ENCODE peak calls at places on chromosome 18, in five cellular contexts. One of them, this sample, is unnamed. For H3K4me1, the result is how much of the 10 kb centered on the place peaks cover.

GRCh38 chr18:12287684-12288405 is 20.2 kb upstream of the TUBB6 start:
- DNase-seq in HCT116: peak
- DNase-seq in upper lobe of left lung: peak
- DNase-seq in suprapubic skin: peak
- DNase-seq in endodermal cell: peak
- DNase-seq in this sample: peak

GRCh38 chr18:47881752-47882455 is 48.6 kb downstream of the SMAD2 start:
- DNase-seq in upper lobe of left lung: no peak
- DNase-seq in HCT116: peak
- DNase-seq in endodermal cell: no peak
- DNase-seq in suprapubic skin: no peak
- DNase-seq in this sample: no peak

GRCh38 chr18:8834837-8835236 is 129.5 kb downstream of the MTCL1 start:
- DNase-seq in upper lobe of left lung: no peak
- DNase-seq in HCT116: no peak
- DNase-seq in endodermal cell: no peak
- DNase-seq in suprapubic skin: no peak
- DNase-seq in this sample: no peak

GRCh38 chr18:39561136-39561535 is 1995.5 kb upstream of the CELF4 start:
- DNase-seq in suprapubic skin: no peak
- DNase-seq in HCT116: no peak
- DNase-seq in upper lobe of left lung: no peak
- DNase-seq in endodermal cell: no peak
- DNase-seq in this sample: no peak

GRCh38 chr18:21105936-21106335 is 5.7 kb downstream of the ROCK1 start:
- DNase-seq in HCT116: no peak
- DNase-seq in endodermal cell: no peak
- DNase-seq in upper lobe of left lung: no peak
- DNase-seq in suprapubic skin: no peak
- DNase-seq in this sample: no peak

GRCh38 chr18:27887287-27887686 is 289.6 kb downstream of the CDH2 start:
- DNase-seq in HCT116: no peak
- DNase-seq in endodermal cell: no peak
- DNase-seq in suprapubic skin: no peak
- DNase-seq in upper lobe of left lung: no peak
- DNase-seq in this sample: no peak

GRCh38 chr18:64037812-64038414 is 68.0 kb downstream of the SERPINB8 start:
- DNase-seq in endodermal cell: no peak
- DNase-seq in suprapubic skin: no peak
- DNase-seq in HCT116: peak
- DNase-seq in upper lobe of left lung: no peak
- DNase-seq in this sample: no peak

GRCh38 chr18:55138401-55138800 is 179.1 kb upstream of the CCDC68 start:
- DNase-seq in endodermal cell: no peak
- DNase-seq in upper lobe of left lung: no peak
- DNase-seq in HCT116: no peak
- DNase-seq in suprapubic skin: no peak
- DNase-seq in this sample: no peak

GRCh38 chr18:46702399-46702798 is 45.4 kb upstream of the LOXHD1 start:
- DNase-seq in suprapubic skin: no peak
- DNase-seq in HCT116: no peak
- DNase-seq in upper lobe of left lung: no peak
- DNase-seq in endodermal cell: no peak
- DNase-seq in this sample: no peak

GRCh38 chr18:10072659-10073309 is 159.0 kb downstream of the VAPA start:
- DNase-seq in HCT116: no peak
- DNase-seq in upper lobe of left lung: no peak
- DNase-seq in suprapubic skin: no peak
- DNase-seq in endodermal cell: no peak
- DNase-seq in this sample: no peak

GRCh38 chr18:11008544-11008943 is 140.8 kb downstream of the PIEZO2 start:
- DNase-seq in upper lobe of left lung: no peak
- DNase-seq in HCT116: no peak
- DNase-seq in suprapubic skin: no peak
- DNase-seq in endodermal cell: no peak
- DNase-seq in this sample: no peak

GRCh38 chr18:7117390-7118355 is at the start of gene LAMA1:
- DNase-seq in suprapubic skin: no peak
- DNase-seq in endodermal cell: peak
- DNase-seq in HCT116: no peak
- DNase-seq in upper lobe of left lung: peak
- DNase-seq in this sample: no peak

GRCh38 chr18:11925800-11926481 is 17.8 kb upstream of the MPPE1 start:
- DNase-seq in HCT116: no peak
- DNase-seq in upper lobe of left lung: no peak
- DNase-seq in suprapubic skin: no peak
- DNase-seq in endodermal cell: no peak
- DNase-seq in this sample: no peak

DNA sequence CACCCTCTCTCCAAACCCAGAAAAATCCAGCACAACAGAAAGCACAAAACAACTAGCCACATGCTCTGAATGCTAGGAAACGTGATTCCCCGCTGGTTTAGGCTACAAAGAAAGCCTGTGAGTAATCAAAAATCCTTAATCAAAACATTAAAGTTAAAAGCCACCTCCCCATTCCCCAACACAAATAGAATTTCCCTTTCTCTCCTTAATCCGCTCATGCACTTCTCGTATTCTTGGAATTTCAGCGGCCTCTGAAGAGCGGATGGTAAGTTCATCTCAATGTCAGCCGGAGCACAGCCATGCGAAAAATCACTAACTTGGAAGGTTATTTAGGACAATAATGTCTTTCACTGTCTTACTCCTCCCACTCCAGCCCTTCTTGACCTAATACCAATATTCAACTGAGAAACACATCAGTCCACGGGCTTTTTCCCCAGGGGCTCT is 126.7 kb downstream of the OSBPL1A start:
- DNase-seq in HCT116: no peak
- DNase-seq in upper lobe of left lung: no peak
- DNase-seq in endodermal cell: peak
- DNase-seq in suprapubic skin: no peak
- DNase-seq in this sample: no peak
- H3K27ac ChIP-seq in HCT116: peak
- H3K27ac ChIP-seq in upper lobe of left lung: peak
- H3K27ac ChIP-seq in endodermal cell: no peak
- H3K27ac ChIP-seq in suprapubic skin: peak
- H3K27ac ChIP-seq in this sample: peak

DNA sequence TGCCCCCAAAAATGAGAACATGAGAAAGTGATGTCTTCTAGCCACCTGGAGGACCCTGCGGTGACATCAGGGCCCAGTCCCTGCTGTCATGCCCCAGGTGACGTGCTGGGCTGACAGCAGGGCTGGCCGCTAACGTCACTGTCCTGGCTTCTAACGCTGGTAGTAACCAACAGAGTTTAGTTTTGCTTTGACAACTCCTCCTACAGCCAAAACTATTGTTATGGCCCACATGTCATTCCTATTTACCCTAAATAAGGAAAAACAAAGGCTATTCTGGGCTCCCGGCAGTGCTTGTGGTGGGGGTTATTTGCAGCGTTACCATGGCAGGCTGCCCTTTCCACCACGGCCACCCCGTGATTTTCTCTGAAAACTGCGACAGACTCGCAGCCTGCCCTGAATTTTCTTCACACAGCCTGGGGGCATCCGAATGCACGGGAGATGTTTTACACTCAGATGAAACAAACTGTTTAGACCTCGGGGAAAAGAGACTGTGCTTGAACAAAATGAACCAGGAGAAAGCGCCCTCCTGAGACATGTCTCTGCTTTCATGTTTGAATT is 115.2 kb downstream of the FAM210A start:
- DNase-seq in suprapubic skin: no peak
- DNase-seq in upper lobe of left lung: peak
- DNase-seq in endodermal cell: peak
- DNase-seq in HCT116: no peak
- DNase-seq in this sample: peak
- H3K4me1 ChIP-seq in suprapubic skin: under half
- H3K4me1 ChIP-seq in upper lobe of left lung: under half
- H3K4me1 ChIP-seq in endodermal cell: under half
- H3K4me1 ChIP-seq in HCT116: under half
- H3K4me1 ChIP-seq in this sample: half or more

GRCh38 chr18:23095463-23095862 is 39.8 kb upstream of the CABLES1 start:
- DNase-seq in upper lobe of left lung: no peak
- DNase-seq in HCT116: no peak
- DNase-seq in suprapubic skin: no peak
- DNase-seq in endodermal cell: no peak
- DNase-seq in this sample: no peak
- TF ChIP-seq CTCF in upper lobe of left lung: no peak
- TF ChIP-seq CTCF in HCT116: no peak
- TF ChIP-seq CTCF in suprapubic skin: no peak
- TF ChIP-seq CTCF in endodermal cell: peak
- TF ChIP-seq CTCF in this sample: no peak

GRCh38 chr18:41972067-41973000 is 17.3 kb downstream of the PIK3C3 start:
- DNase-seq in endodermal cell: no peak
- DNase-seq in suprapubic skin: no peak
- DNase-seq in upper lobe of left lung: no peak
- DNase-seq in HCT116: no peak
- DNase-seq in this sample: no peak

GRCh38 chr18:41974661-41975286 is 19.7 kb downstream of the PIK3C3 start:
- DNase-seq in upper lobe of left lung: no peak
- DNase-seq in HCT116: no peak
- DNase-seq in endodermal cell: no peak
- DNase-seq in suprapubic skin: no peak
- DNase-seq in this sample: no peak

GRCh38 chr18:41977233-41977632 is 22.2 kb downstream of the PIK3C3 start:
- DNase-seq in suprapubic skin: no peak
- DNase-seq in HCT116: no peak
- DNase-seq in endodermal cell: no peak
- DNase-seq in upper lobe of left lung: no peak
- DNase-seq in this sample: no peak

GRCh38 chr18:41975287-41975683 is 20.3 kb downstream of the PIK3C3 start:
- DNase-seq in HCT116: no peak
- DNase-seq in suprapubic skin: no peak
- DNase-seq in endodermal cell: no peak
- DNase-seq in upper lobe of left lung: no peak
- DNase-seq in this sample: no peak

DNA sequence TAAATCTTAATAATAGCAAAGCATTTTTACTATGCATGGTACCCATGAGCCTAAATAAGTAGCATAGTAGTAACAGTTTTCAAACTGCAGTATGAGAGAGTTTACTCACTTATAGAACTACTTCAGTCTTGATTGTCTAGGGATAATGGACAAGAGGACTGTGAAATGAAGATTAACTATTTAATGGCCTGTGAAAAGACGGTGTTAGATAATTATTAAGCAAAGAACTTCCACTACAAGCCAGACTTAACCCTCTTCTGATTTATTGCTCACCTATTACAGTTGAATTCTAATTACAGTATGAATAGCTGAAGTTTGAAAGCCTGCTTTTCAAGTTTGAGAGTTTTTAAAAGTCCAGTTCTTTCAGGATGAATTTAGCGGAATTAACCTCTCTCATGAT is 19.0 kb downstream of the PIK3C3 start:
- DNase-seq in endodermal cell: no peak
- DNase-seq in HCT116: no peak
- DNase-seq in upper lobe of left lung: no peak
- DNase-seq in suprapubic skin: no peak
- DNase-seq in this sample: no peak
- H3K27ac ChIP-seq in endodermal cell: no peak
- H3K27ac ChIP-seq in HCT116: no peak
- H3K27ac ChIP-seq in upper lobe of left lung: no peak
- H3K27ac ChIP-seq in suprapubic skin: no peak
- H3K27ac ChIP-seq in this sample: no peak

DNA sequence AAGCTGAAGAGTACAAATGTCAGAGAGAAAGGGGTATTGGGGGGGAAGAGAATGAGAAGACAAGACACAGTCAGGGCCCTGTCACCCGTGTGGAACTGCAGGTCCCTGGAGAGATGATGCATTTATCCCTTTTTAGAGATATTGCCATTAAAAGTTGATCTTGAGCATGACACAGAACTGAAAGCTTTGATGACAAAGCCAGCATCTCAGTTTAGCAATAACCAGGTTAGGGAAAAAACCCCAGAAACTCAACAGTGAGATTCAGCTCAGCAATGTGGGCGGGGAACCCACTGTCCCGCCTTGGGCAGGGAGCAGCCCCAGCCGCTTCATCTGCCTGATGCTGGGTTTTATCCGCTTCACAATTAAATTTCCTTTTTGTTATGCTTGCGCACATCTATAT is 181.1 kb downstream of the NEDD4L start:
- DNase-seq in suprapubic skin: no peak
- DNase-seq in endodermal cell: no peak
- DNase-seq in HCT116: no peak
- DNase-seq in upper lobe of left lung: no peak
- DNase-seq in this sample: no peak
- H3K4me1 ChIP-seq in suprapubic skin: under half
- H3K4me1 ChIP-seq in endodermal cell: under half
- H3K4me1 ChIP-seq in HCT116: half or more
- H3K4me1 ChIP-seq in upper lobe of left lung: under half
- H3K4me1 ChIP-seq in this sample: under half

GRCh38 chr18:52700116-52700515 is 360.1 kb downstream of the DCC start:
- DNase-seq in endodermal cell: no peak
- DNase-seq in HCT116: no peak
- DNase-seq in upper lobe of left lung: no peak
- DNase-seq in suprapubic skin: no peak
- DNase-seq in this sample: no peak

GRCh38 chr18:52700757-52701156 is 360.8 kb downstream of the DCC start:
- DNase-seq in suprapubic skin: no peak
- DNase-seq in HCT116: no peak
- DNase-seq in upper lobe of left lung: no peak
- DNase-seq in endodermal cell: no peak
- DNase-seq in this sample: no peak

GRCh38 chr18:52694804-52695203 is 354.8 kb downstream of the DCC start:
- DNase-seq in endodermal cell: peak
- DNase-seq in suprapubic skin: no peak
- DNase-seq in HCT116: no peak
- DNase-seq in upper lobe of left lung: no peak
- DNase-seq in this sample: no peak
- TF ChIP-seq CTCF in endodermal cell: peak
- TF ChIP-seq CTCF in suprapubic skin: no peak
- TF ChIP-seq CTCF in HCT116: no peak
- TF ChIP-seq CTCF in upper lobe of left lung: no peak
- TF ChIP-seq CTCF in this sample: no peak

GRCh38 chr18:79982736-79983135 is 5.6 kb downstream of the TXNL4A start:
- DNase-seq in suprapubic skin: no peak
- DNase-seq in upper lobe of left lung: no peak
- DNase-seq in endodermal cell: no peak
- DNase-seq in HCT116: no peak
- DNase-seq in this sample: no peak
- H3K27ac ChIP-seq in suprapubic skin: no peak
- H3K27ac ChIP-seq in upper lobe of left lung: peak
- H3K27ac ChIP-seq in endodermal cell: no peak
- H3K27ac ChIP-seq in HCT116: no peak
- H3K27ac ChIP-seq in this sample: no peak

DNA sequence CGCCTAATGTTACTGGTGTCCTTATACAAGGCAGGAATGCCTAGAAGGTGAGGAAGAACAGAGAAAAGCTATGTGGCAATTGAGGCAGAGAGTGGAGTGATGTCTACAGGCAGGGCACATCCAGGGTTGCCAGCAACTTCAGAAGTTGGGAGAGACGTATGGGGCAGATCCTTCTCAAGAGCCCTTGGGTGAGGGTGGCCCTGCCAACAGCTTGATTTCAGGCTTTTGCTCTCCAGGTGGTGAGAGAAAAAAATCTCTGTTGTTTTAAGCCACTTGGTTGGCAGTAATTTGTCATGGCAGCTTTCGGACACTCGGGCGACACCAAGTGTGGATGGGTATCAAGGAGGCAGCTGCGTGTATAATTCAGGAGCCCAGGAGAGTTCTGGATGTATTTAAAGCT is 217.4 kb upstream of the SMIM21 start:
- DNase-seq in upper lobe of left lung: no peak
- DNase-seq in HCT116: no peak
- DNase-seq in endodermal cell: no peak
- DNase-seq in suprapubic skin: no peak
- DNase-seq in this sample: no peak
- H3K4me1 ChIP-seq in upper lobe of left lung: under half
- H3K4me1 ChIP-seq in HCT116: under half
- H3K4me1 ChIP-seq in endodermal cell: under half
- H3K4me1 ChIP-seq in suprapubic skin: under half
- H3K4me1 ChIP-seq in this sample: under half